ENCODE peak calls at places on chromosomes 6 and 20, in four cellular contexts. V, Y, Q and W are unnamed samples.

GRCh38 chr6:40693767-40694166 is 106.6 kb upstream of the LRFN2 start:
- DNase-seq in Y (no peak), V (no peak), Q (no peak), W (no peak)

GRCh38 chr6:28281288-28282064 is at the start of gene PGBD1:
- DNase-seq in V (peak), Q (peak), Y (peak), W (no peak)

GRCh38 chr6:56714273-56714672 is 71.6 kb upstream of the DST start:
- DNase-seq in V (no peak), Y (no peak), Q (no peak), W (no peak)

GRCh38 chr6:153662982-153663381 is 376.1 kb upstream of the OPRM1 start:
- DNase-seq in Y (no peak), V (peak), Q (no peak), W (no peak)

GRCh38 chr6:169714178-169714577 is 10.1 kb downstream of the PHF10 start:
- DNase-seq in Q (no peak), Y (no peak), V (no peak), W (no peak)

GRCh38 chr20:62285151-62285550 is 17.6 kb upstream of the ADRM1 start:
- DNase-seq in Y (no peak), V (no peak), Q (no peak), W (no peak)

GRCh38 chr6:46719099-46719498 is 16.1 kb downstream of the PLA2G7 start:
- DNase-seq in V (no peak), Y (no peak), Q (no peak), W (no peak)

GRCh38 chr6:39086294-39086693 is 28.7 kb downstream of the SAYSD1 start:
- DNase-seq in Q (no peak), V (no peak), Y (no peak), W (peak)

GRCh38 chr20:44720617-44720993 is 5.4 kb downstream of the CCN5 start:
- DNase-seq in V (no peak), Y (no peak), Q (no peak), W (no peak)

GRCh38 chr6:131858765-131859490 is 51.1 kb downstream of the ENPP1 start:
- DNase-seq in Q (no peak), V (no peak), Y (no peak), W (no peak)
- TF ChIP-seq FOXM1 in Q (no peak), V (no peak), Y (no peak), W (no peak)

DNA sequence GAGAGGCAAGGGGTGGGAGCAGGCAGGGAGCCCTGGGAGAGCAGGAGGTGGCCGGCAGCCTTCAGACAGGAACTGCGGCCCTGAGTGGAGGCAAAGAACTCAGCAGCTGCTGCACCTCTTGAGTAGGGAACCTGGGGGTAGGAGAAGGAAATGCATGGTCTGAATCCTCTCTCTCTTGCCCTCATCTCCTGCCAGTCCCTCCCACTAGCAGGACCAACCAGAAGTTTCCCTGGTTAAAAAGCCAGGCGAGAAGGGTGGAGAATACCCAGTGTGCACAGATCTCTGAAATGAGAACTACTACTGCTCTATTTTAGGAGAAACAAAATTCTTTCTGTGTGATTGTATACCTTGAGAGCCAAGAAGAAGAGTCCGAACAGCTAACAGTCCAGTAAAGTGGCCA is 25.4 kb downstream of the WRNIP1 start:
- DNase-seq in Q (no peak), V (peak), Y (no peak), W (no peak)
- TF ChIP-seq FOXK2 in Q (no peak), V (no peak), Y (no peak), W (no peak)

GRCh38 chr6:122322824-122323223 is 76.6 kb upstream of the HSF2 start:
- DNase-seq in Y (no peak), V (no peak), Q (no peak), W (no peak)
- TF ChIP-seq FOXM1 in Y (no peak), V (no peak), Q (no peak), W (no peak)

DNA sequence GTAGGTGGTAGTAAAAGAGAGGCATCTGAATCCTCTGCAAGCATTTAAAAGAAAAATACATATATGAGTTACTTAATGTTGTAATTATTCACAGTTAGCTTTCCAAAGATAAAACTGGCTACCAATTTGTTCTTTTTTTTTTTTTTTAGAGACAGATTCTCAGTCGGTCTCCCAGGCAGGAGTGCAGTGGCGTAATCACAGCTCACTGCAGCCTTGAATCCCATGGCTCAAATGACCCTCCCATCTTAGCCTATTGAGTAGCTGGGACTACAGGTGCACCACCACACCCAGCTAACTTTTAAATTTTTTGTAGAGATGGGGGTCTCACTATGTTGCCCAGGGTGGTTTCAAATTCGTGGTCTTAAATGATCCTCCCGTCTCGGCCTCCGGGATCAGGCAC is 36.5 kb downstream of the SGK1 start:
- DNase-seq in Y (no peak), Q (no peak), V (no peak), W (no peak)
- TF ChIP-seq FOXK2 in Y (no peak), Q (no peak), V (no peak), W (no peak)

GRCh38 chr6:158485411-158485810 is 74.5 kb upstream of the TMEM181 start:
- DNase-seq in Q (no peak), V (no peak), Y (no peak), W (no peak)

GRCh38 chr6:158492881-158493280 is 67.0 kb upstream of the TMEM181 start:
- DNase-seq in V (no peak), Y (no peak), Q (no peak), W (no peak)

GRCh38 chr6:158489441-158489840 is 70.5 kb upstream of the TMEM181 start:
- DNase-seq in Y (no peak), Q (no peak), V (no peak), W (no peak)

GRCh38 chr6:158487495-158487894 is 72.4 kb upstream of the TMEM181 start:
- DNase-seq in V (no peak), Q (no peak), Y (no peak), W (no peak)

DNA sequence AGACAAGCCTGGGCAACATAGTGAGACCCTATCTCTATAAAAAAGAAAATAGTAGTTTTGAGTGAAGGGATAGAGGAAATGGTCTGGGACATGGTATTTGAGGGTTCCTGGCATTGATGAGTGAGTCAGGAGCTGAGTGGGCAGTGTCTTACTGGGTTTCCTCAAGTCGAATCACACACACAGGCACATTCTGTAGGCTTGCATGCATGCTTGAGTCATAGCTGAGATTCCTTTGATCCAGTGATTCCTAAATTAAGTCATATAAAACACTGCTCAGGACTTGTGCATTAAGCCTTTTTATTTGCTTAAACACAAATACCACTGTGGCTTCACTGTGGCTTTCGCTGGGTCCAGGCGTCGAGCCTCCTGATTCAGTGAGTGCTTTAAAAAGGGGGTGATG is 71.8 kb upstream of the TMEM181 start:
- DNase-seq in Q (no peak), Y (no peak), V (no peak), W (no peak)
- TF ChIP-seq FOXM1 in Q (no peak), Y (no peak), V (no peak), W (no peak)

GRCh38 chr20:8573686-8574085 is 441.6 kb downstream of the PLCB1 start:
- DNase-seq in Y (no peak), Q (no peak), V (no peak), W (no peak)

GRCh38 chr20:8562356-8562755 is 430.3 kb downstream of the PLCB1 start:
- DNase-seq in Y (no peak), Q (no peak), V (no peak), W (no peak)

GRCh38 chr20:8571660-8572059 is 439.6 kb downstream of the PLCB1 start:
- DNase-seq in Y (no peak), V (no peak), Q (no peak), W (no peak)

DNA sequence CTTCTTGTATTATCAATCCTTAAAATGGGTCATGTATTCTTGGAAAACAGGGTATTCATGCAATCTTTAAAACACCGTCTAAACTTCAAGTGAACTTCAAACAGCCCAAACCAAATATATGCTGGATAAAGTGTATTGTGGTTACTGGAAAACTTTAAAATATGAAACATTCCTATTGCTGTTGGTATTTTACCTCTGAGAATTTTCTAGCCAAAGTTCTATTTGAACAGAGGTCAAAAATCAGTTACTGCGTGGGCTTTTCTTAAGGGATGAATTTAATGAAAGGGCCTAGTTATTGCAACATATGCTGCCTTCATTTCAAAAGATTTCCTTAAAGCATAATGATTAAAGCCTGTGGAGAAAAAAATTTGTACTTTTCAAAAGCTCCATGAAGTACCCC is 436.0 kb downstream of the PLCB1 start:
- DNase-seq in V (no peak), Q (peak), Y (no peak), W (no peak)
- TF ChIP-seq FOXK2 in V (no peak), Q (no peak), Y (no peak), W (no peak)

DNA sequence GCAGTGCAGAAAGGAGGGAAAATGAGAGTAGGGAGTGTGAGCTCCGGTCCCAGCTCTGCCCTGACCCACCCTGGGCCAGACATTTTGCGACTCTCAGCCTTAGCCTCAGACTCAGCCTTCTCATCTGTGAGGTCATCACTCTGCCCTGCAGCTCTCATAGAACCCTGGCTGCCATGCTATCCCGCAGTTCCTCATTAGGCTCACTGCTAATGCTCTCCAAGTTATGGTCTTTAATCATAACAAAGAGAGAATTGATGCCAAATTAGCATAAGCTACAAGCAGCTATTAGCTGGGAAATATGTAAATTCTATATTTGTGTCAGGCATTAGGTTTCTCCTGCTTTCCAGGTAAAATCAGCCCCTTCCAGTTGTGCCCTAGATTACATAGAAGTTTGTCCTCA is 46.5 kb upstream of the MLN start:
- DNase-seq in Q (no peak), Y (no peak), V (no peak), W (no peak)
- TF ChIP-seq FOXM1 in Q (no peak), Y (no peak), V (no peak), W (no peak)

GRCh38 chr6:137497722-137498463 is 3.7 kb upstream of the OLIG3 start:
- DNase-seq in V (peak), Y (no peak), Q (no peak), W (no peak)
- TF ChIP-seq FOXK2 in V (no peak), Y (no peak), Q (no peak), W (no peak)

DNA sequence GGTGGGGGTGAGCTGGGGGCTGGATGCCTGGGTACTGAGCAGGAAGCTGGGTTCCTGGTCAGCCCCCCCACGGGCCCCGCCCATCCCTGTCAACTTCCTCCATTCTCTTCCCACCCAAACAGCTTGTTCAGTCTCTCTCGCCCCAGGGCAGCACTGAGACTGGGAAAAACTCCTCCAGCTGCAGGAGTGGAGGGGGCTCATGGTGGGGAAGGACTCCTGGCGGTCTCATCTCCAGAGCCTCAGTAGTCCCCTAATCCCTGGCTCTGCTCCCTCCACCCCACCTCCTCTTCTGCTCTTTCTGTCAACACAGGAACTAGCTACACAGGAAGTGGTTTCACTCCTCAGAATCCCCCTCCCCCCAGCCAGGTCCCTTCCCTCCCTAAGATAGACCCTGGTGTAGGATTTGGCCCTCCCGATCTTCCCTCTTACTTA is at the start of gene GPSM3:
- DNase-seq in V (no peak), Y (peak), Q (no peak), W (peak)
- TF ChIP-seq FOXM1 in V (no peak), Y (no peak), Q (no peak), W (no peak)